ENCODE peak calls at places on chromosome 16, in seven cellular contexts. B, W, U, S, I, T and C are unnamed samples.
A peak's percentile ranks its signal among the peaks of the same experiment; 100 is the strongest.

GRCh38 chr16:14334366-14335105 is 263.4 kb downstream of the MRTFB start:
- DNase-seq in B (no peak), W (peak; percentile 92), U (no peak), S (no peak), I (no peak), T (no peak), C (no peak)

GRCh38 chr16:26594666-26595065 is 472.1 kb upstream of the C16orf82 start:
- DNase-seq in B (no peak), W (no peak), U (no peak), S (no peak), I (peak; percentile 18), T (no peak), C (no peak)

GRCh38 chr16:87229230-87230192 is 87.7 kb downstream of the C16orf95 start:
- DNase-seq in B (no peak), W (no peak), U (no peak), S (no peak), I (no peak), T (no peak), C (no peak)

GRCh38 chr16:53892155-53892554 is 188.2 kb downstream of the FTO start:
- DNase-seq in B (no peak), W (peak; percentile 43), U (peak; percentile 72), S (peak; percentile 54), I (peak; percentile 77), T (no peak), C (peak; percentile 35)

GRCh38 chr16:60259956-60260355 is 1525.8 kb upstream of the GOT2 start:
- DNase-seq in B (no peak), W (no peak), U (no peak), S (no peak), I (no peak), T (no peak), C (no peak)

GRCh38 chr16:53115047-53115446 is 60.3 kb downstream of the CHD9 start:
- DNase-seq in B (no peak), W (no peak), U (no peak), S (no peak), I (no peak), T (no peak), C (no peak)

GRCh38 chr16:71249399-71249798 is 18.9 kb upstream of the HYDIN start:
- DNase-seq in B (no peak), W (no peak), U (no peak), S (no peak), I (no peak), T (no peak), C (no peak)

GRCh38 chr16:4217246-4218131 is 24.4 kb downstream of the SRL start:
- DNase-seq in B (peak; percentile 55), W (no peak), U (peak; percentile 69), S (no peak), I (peak; percentile 56), T (no peak), C (no peak)

GRCh38 chr16:81478876-81479496 is 34.4 kb downstream of the CMIP start:
- DNase-seq in B (peak; percentile 85), W (no peak), U (peak; percentile 71), S (peak; percentile 91), I (no peak), T (peak; percentile 87), C (peak; percentile 40)

GRCh38 chr16:86554599-86554916 is 477 bp downstream of the MTHFSD start:
- DNase-seq in B (no peak), W (no peak), U (no peak), S (no peak), I (no peak), T (no peak), C (no peak)

GRCh38 chr16:86229866-86230656 is 280.3 kb upstream of the FOXF1 start:
- DNase-seq in B (no peak), W (no peak), U (no peak), S (no peak), I (no peak), T (no peak), C (no peak)

GRCh38 chr16:49491736-49492089 is 118.1 kb downstream of the C16orf78 start:
- DNase-seq in B (peak; percentile 32), W (no peak), U (no peak), S (no peak), I (peak; percentile 23), T (no peak), C (no peak)

GRCh38 chr16:89502319-89502843 is 5.8 kb upstream of the SPG7 start:
- DNase-seq in B (peak; percentile 76), W (no peak), U (peak; percentile 77), S (no peak), I (no peak), T (no peak), C (no peak)

GRCh38 chr16:21614896-21615295 is 15.5 kb downstream of the METTL9 start:
- DNase-seq in B (no peak), W (no peak), U (no peak), S (no peak), I (peak; percentile 21), T (no peak), C (no peak)
- TF ChIP-seq CTCF in B (no peak), W (peak; percentile 12), U (no peak), S (no peak), I (peak; percentile 42), T (no peak), C (no peak)

GRCh38 chr16:54937673-54938350 is 7.1 kb downstream of the IRX5 start:
- DNase-seq in B (no peak), W (no peak), U (no peak), S (no peak), I (no peak), T (no peak), C (no peak)
- TF ChIP-seq CTCF in B (no peak), W (no peak), U (no peak), S (no peak), I (no peak), T (no peak), C (no peak)

DNA sequence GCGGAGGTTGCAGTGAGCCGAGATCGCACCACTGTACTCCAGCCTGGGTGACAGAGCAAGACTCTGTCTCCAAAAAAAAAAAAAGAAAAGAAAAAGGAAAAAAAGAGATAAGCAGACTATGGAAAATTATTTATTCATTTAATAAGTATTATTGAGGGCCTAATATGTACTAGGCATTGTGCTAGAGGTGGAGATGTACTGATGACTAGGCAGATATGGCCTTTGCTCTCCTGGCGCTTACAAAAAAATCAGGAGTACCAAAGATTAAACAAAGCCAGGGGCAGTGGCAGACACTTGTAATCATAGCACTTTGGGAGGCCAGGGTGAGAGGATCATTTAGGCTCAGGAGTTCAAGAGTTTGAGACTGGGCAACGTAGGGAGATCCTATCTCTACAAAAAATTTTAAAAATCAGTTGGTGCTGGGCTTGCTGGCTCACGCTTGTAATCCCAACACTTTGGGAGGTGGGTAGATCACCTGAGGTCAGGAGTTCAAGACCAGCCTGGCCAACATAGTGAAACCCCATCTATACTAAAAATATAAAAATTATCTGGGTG is 10.4 kb upstream of the TNRC6A start:
- DNase-seq in B (no peak), W (no peak), U (no peak), S (no peak), I (no peak), T (no peak), C (no peak)
- TF ChIP-seq CTCF in B (no peak), W (no peak), U (no peak), S (no peak), I (no peak), T (no peak), C (no peak)

GRCh38 chr16:11174141-11174540 is 81.9 kb downstream of the SOCS1 start:
- DNase-seq in B (no peak), W (no peak), U (no peak), S (no peak), I (no peak), T (no peak), C (no peak)
- TF ChIP-seq CTCF in B (no peak), W (no peak), U (no peak), S (no peak), I (no peak), T (no peak), C (no peak)

GRCh38 chr16:12896562-12896961 is 4.8 kb upstream of the SHISA9 start:
- DNase-seq in B (no peak), W (peak; percentile 6), U (no peak), S (peak; percentile 57), I (peak; percentile 43), T (no peak), C (no peak)
- TF ChIP-seq CTCF in B (no peak), W (peak; percentile 44), U (no peak), S (peak; percentile 64), I (peak; percentile 60), T (no peak), C (no peak)

DNA sequence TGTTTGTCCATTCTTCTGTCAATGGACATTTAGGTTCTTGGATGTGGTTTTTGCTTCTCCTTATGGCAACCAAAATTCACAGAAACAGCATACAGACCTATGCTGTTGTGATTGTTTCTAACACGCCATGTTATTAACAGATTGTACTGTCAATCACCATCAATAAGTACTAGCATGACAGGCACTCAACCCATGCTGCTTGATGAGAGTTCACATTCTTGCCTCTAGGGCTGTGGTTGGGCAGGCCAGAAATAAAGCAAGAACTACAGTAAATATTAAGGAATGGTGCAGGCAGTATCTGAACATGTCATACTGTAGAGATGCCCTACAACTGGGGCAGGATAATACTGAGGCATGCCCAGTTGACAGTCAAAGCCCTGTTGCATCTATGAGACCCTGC is 171.2 kb upstream of the ZFHX3 start:
- DNase-seq in B (no peak), W (no peak), U (no peak), S (no peak), I (no peak), T (no peak), C (no peak)
- TF ChIP-seq CTCF in B (no peak), W (peak; percentile 17), U (no peak), S (no peak), I (peak; percentile 21), T (no peak), C (no peak)

DNA sequence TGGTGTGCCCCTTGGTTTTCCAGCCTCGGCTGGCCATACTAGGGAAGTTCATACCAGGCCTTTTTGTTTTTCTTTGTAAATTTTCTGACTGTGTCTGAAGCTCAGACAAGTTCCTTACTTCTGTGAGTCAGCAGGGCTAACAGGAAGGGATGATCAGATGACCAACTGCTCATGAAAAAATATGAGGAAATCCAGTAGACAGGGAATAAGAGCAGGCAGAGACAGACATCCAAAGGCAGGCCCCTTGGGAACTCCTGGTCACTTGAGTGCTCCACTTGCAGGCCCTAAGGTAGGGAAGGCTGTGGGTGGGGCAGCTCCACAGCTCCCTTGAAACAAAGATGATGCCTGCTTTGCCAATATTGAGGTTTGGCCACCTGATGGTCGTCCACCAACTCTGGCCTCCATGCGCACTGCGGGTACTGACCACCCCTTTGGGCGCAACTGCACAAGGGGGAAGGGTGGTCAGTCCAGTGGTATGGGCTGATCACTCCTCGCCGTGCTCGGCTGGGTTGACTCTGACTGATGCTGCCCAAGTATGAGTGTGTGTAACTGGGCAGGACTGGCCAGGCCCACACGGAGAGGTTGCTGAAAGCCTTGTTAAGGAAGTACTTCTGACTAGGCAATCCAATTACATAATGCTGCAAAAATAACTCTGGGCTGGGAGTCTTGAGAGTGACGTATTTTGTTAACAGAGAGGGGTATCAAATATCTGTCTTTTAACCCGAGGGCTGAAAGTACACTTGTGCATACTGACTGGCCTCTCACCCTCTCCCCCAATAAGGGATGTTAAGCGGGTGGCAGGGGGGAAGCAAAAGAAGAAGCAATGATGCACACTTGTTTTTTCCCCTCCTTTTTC is 20.8 kb upstream of the ZFHX3 start:
- DNase-seq in B (peak; percentile 88), W (peak; percentile 74), U (no peak), S (no peak), I (peak; percentile 63), T (no peak), C (no peak)
- TF ChIP-seq CTCF in B (no peak), W (no peak), U (no peak), S (no peak), I (no peak), T (no peak), C (no peak)

GRCh38 chr16:56610017-56610608 is 1.7 kb downstream of the MT2A start:
- DNase-seq in B (peak; percentile 73), W (no peak), U (peak; percentile 61), S (peak; percentile 62), I (peak; percentile 90), T (peak; percentile 52), C (no peak)
- TF ChIP-seq CTCF in B (no peak), W (no peak), U (no peak), S (no peak), I (no peak), T (no peak), C (no peak)